ENCODE peak calls at places on chromosome 16, in five cellular contexts. V is aorta, H is body of pancreas, M is left ventricle myocardium inferior, O is PC-9. Z is an unnamed sample.

GRCh38 chr16:23129686-23130085 is 19.6 kb downstream of the USP31 start:
- DNase-seq in V (no peak), H (no peak), M (no peak), O (no peak), Z (no peak)

GRCh38 chr16:56370836-56371235 is 54.5 kb downstream of the AMFR start:
- DNase-seq in V (no peak), H (peak; percentile 55), M (no peak), O (peak; percentile 92), Z (no peak)

GRCh38 chr16:265711-266110 is 10.0 kb downstream of the RGS11 start:
- DNase-seq in V (no peak), H (no peak), M (no peak), O (no peak), Z (no peak)

GRCh38 chr16:29007865-29008593 is 23.2 kb downstream of the LAT start:
- DNase-seq in V (no peak), H (no peak), M (no peak), O (peak; percentile 17), Z (no peak)

GRCh38 chr16:72939247-72939646 is 108.7 kb downstream of the ZFHX3 start:
- DNase-seq in V (no peak), H (no peak), M (peak; percentile 41), O (no peak), Z (no peak)

GRCh38 chr16:78072275-78072674 is 27.2 kb upstream of the WWOX start:
- DNase-seq in V (no peak), H (no peak), M (no peak), O (no peak), Z (no peak)

GRCh38 chr16:80407265-80407987 is 133.4 kb upstream of the DYNLRB2 start:
- DNase-seq in V (no peak), H (no peak), M (no peak), O (no peak), Z (no peak)

GRCh38 chr16:89723279-89724250 is 2.2 kb downstream of the ZNF276 start:
- DNase-seq in V (no peak), H (no peak), M (peak; percentile 62), O (peak; percentile 33), Z (peak; percentile 79)

GRCh38 chr16:54361813-54362212 is 75.2 kb upstream of the IRX3 start:
- DNase-seq in V (no peak), H (no peak), M (no peak), O (no peak), Z (no peak)

GRCh38 chr16:69829338-69829737 is 67.2 kb downstream of the WWP2 start:
- DNase-seq in V (no peak), H (no peak), M (no peak), O (no peak), Z (no peak)

GRCh38 chr16:49701867-49702494 is 153.9 kb downstream of the ZNF423 start:
- DNase-seq in V (peak; percentile 73), H (peak; percentile 13), M (peak; percentile 76), O (no peak), Z (peak; percentile 29)

GRCh38 chr16:28168991-28169554 is 42.7 kb downstream of the XPO6 start:
- DNase-seq in V (no peak), H (no peak), M (no peak), O (peak; percentile 25), Z (peak; percentile 31)

GRCh38 chr16:51524555-51525373 is 373.7 kb upstream of the SALL1 start:
- DNase-seq in V (no peak), H (peak; percentile 36), M (no peak), O (no peak), Z (no peak)

GRCh38 chr16:57575468-57576277 is 33.2 kb downstream of the ADGRG5 start:
- DNase-seq in V (no peak), H (no peak), M (no peak), O (no peak), Z (no peak)

GRCh38 chr16:82655315-82655714 is 28.5 kb downstream of the CDH13 start:
- DNase-seq in V (peak; percentile 51), H (no peak), M (no peak), O (no peak), Z (no peak)

GRCh38 chr16:5056347-5056746 is 9.4 kb downstream of the C16orf89 start:
- DNase-seq in V (no peak), H (no peak), M (no peak), O (no peak), Z (no peak)

GRCh38 chr16:62201911-62202310 is 165.7 kb upstream of the CDH8 start:
- DNase-seq in V (no peak), H (no peak), M (no peak), O (no peak), Z (no peak)

GRCh38 chr16:12612598-12613101 is 191.0 kb downstream of the CPPED1 start:
- DNase-seq in V (no peak), H (no peak), M (no peak), O (peak; percentile 99), Z (no peak)

GRCh38 chr16:19804538-19805323 is 79.9 kb downstream of the GPRC5B start:
- DNase-seq in V (peak; percentile 81), H (peak; percentile 82), M (peak; percentile 71), O (peak; percentile 80), Z (peak; percentile 49)

GRCh38 chr16:81585785-81586184 is 141.2 kb downstream of the CMIP start:
- DNase-seq in V (no peak), H (no peak), M (no peak), O (peak; percentile 32), Z (no peak)

GRCh38 chr16:27676807-27677206 is 126.9 kb downstream of the KATNIP start:
- DNase-seq in V (no peak), H (no peak), M (no peak), O (no peak), Z (no peak)

GRCh38 chr16:89615596-89616090 is 2.2 kb downstream of the DPEP1 start:
- DNase-seq in V (no peak), H (peak; percentile 38), M (no peak), O (no peak), Z (peak; percentile 63)

GRCh38 chr16:50395763-50396710 is 27.2 kb upstream of the BRD7 start:
- DNase-seq in V (no peak), H (no peak), M (no peak), O (peak; percentile 69), Z (no peak)

GRCh38 chr16:17296412-17296811 is 174.3 kb downstream of the XYLT1 start:
- DNase-seq in V (no peak), H (no peak), M (peak; percentile 37), O (no peak), Z (no peak)

GRCh38 chr16:71230122-71230845 is at the start of gene HYDIN:
- DNase-seq in V (peak; percentile 50), H (peak; percentile 85), M (no peak), O (peak; percentile 83), Z (peak; percentile 44)

GRCh38 chr16:64615647-64616280 is 506.1 kb downstream of the CDH11 start:
- DNase-seq in V (peak; percentile 34), H (no peak), M (peak; percentile 21), O (no peak), Z (peak; percentile 4)

GRCh38 chr16:57067347-57067746 is 25.0 kb upstream of the CPNE2 start:
- DNase-seq in V (no peak), H (no peak), M (no peak), O (no peak), Z (no peak)

GRCh38 chr16:55494994-55495421 is 13.9 kb upstream of the LPCAT2 start:
- DNase-seq in V (no peak), H (peak; percentile 29), M (no peak), O (no peak), Z (no peak)

GRCh38 chr16:85847681-85848601 is 48.4 kb downstream of the COX4I1 start:
- DNase-seq in V (no peak), H (no peak), M (no peak), O (no peak), Z (no peak)
- H3K4me1 ChIP-seq in V (no peaks in the 10 kb centered on the region), H (no peaks in the 10 kb centered on the region), M (no peaks in the 10 kb centered on the region), O (no peaks in the 10 kb centered on the region), Z (peaks cover 6% of the 10 kb centered on the region)

DNA sequence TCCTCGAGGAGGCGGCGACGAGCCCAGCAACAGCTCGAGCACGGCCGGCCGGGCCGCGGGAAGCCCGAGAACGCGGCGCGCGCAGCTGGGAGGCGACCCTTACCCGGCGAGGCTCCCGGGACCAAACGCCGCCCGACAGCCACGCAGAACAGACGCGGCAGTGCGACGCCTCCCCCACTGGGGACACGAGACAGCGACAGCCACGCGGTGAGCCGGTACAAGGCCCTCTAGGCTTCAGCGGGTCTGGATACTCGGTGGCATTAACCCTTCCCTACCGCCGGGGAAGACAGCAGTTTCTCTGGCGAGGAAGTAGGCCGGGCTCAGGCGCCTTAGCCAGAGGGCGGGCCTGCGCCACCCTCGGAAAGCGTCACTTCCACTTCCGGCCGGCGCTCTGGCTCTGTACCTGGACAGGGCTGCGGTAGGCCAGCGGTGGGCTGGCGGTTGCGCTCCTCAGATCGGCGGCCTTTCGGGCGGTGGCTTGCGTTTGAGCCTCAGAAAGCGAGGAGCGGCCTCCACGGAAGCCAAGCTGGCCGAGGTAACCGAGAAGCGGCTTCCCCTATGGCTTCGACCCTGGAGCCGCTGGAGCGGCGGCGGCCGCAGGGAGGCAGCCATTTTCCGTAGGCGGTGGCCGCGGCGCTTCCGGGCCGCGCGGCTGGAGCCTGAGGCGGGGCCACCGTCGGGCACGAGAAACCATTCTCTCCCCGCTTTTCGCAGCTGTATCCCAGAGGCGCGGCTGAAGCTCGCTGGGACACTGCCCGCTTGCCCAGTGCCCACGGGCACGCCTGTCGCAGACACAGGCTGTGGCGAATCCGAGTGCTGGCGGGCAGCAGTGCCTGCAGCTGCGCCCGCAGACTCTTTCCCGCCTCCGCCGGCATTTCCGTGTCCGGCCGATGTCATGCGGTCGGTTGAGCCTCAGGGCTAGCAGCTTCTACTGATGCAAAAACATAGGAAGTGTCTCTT is at the start of the genes TIGD7 and ZNF75A:
- DNase-seq in V (peak; percentile 93), H (peak; percentile 78), M (peak; percentile 88), O (peak; percentile 78), Z (peak; percentile 90)
- H3K9me3 ChIP-seq in V (peaks cover 15% of the 10 kb centered on the region), H (peaks cover 49% of the 10 kb centered on the region), M (peaks cover 86% of the 10 kb centered on the region), O (peaks cover 70% of the 10 kb centered on the region), Z (peaks cover 82% of the 10 kb centered on the region)

DNA sequence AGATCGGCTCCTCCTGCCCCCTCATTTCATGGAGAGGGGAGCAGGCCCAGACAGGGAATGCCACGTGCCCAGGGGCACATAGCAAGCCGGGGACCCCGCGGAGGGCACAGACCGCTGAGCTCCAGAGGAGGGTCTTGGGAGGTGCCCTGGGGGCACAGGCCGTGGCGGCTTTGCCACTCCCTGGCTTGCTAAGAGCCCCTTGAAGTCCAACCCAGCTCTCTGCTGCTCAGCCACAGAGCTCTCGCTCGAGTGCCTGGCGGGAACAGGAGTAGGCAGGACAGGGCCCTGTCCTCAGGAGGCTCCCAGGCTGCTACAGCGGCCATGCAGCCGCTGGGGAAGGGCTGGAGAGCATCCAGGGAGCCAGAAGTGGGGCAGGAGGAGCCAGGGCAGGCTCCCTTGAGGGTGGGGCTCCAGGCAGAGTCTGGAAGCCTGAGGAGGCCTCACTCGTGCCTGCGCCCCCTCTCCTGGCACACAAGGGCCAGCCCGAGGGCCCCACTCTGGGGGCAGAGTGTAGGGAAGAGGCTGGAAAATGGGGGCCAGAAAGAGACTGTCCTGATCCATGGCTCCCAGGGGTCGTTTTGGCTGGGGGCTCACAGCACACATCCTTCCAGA is 4.4 kb upstream of the RAB26 start:
- DNase-seq in V (no peak), H (no peak), M (no peak), O (no peak), Z (no peak)
- H3K4me1 ChIP-seq in V (no peaks in the 10 kb centered on the region), H (peaks cover 30% of the 10 kb centered on the region), M (peaks cover 27% of the 10 kb centered on the region), O (peaks cover 13% of the 10 kb centered on the region), Z (peaks cover 19% of the 10 kb centered on the region)

GRCh38 chr16:88286301-88286923 is 96.3 kb upstream of the ZNF469 start:
- DNase-seq in V (peak; percentile 39), H (no peak), M (no peak), O (no peak), Z (no peak)

GRCh38 chr16:88285514-88285822 is 97.3 kb upstream of the ZNF469 start:
- DNase-seq in V (peak; percentile 26), H (no peak), M (no peak), O (no peak), Z (no peak)

GRCh38 chr16:88284101-88284500 is 98.7 kb upstream of the ZNF469 start:
- DNase-seq in V (peak; percentile 30), H (no peak), M (peak; percentile 4), O (no peak), Z (no peak)

GRCh38 chr16:88283596-88283995 is 99.2 kb upstream of the ZNF469 start:
- DNase-seq in V (no peak), H (no peak), M (peak; percentile 4), O (no peak), Z (peak; percentile 15)

GRCh38 chr16:88284626-88285513 is 97.9 kb upstream of the ZNF469 start:
- DNase-seq in V (peak; percentile 33), H (no peak), M (no peak), O (no peak), Z (no peak)
- H3K9me3 ChIP-seq in V (peaks cover 5% of the 10 kb centered on the region), H (peaks cover 3% of the 10 kb centered on the region), M (peaks cover 37% of the 10 kb centered on the region), O (peaks cover 15% of the 10 kb centered on the region), Z (peaks cover 19% of the 10 kb centered on the region)

Z was measured in mucosa of descending colon.